ENCODE peak calls at places on chromosomes 7 and 10, in seven cellular contexts. P, D, W, F, Q, H and L are unnamed samples.

GRCh38 chr10:102869290-102870198 is at the start of gene AS3MT:
- DNase-seq in H (no peak), F (peak; percentile 73), Q (peak; percentile 58), P (no peak), D (no peak), W (peak; percentile 68), L (peak; percentile 76)

GRCh38 chr7:87885018-87885417 is 8.7 kb downstream of the DBF4 start:
- DNase-seq in H (no peak), F (no peak), P (no peak), D (no peak), Q (no peak), W (no peak), L (no peak)

GRCh38 chr10:1121311-1121970 is 65.3 kb downstream of the WDR37 start:
- DNase-seq in D (no peak), W (no peak), Q (no peak), H (no peak), F (no peak), P (no peak), L (no peak)

GRCh38 chr10:23630880-23631279 is 192.0 kb downstream of the OTUD1 start:
- DNase-seq in Q (no peak), D (no peak), H (no peak), W (no peak), P (no peak), F (no peak), L (no peak)

GRCh38 chr7:75039166-75039565 is 34.4 kb downstream of the RCC1L start:
- DNase-seq in H (no peak), D (no peak), F (no peak), Q (no peak), W (no peak), P (no peak), L (no peak)

GRCh38 chr10:113322843-113323242 is 230.0 kb upstream of the HABP2 start:
- DNase-seq in P (no peak), F (no peak), D (no peak), H (no peak), W (no peak), Q (no peak), L (no peak)

GRCh38 chr10:14056545-14057332 is 274.0 kb downstream of the FRMD4A start:
- DNase-seq in D (no peak), H (no peak), F (peak; percentile 18), P (no peak), Q (no peak), W (no peak), L (no peak)

GRCh38 chr10:72505435-72505834 is 120.4 kb downstream of the MICU1 start:
- DNase-seq in Q (no peak), H (no peak), D (no peak), P (no peak), F (no peak), W (no peak), L (no peak)

GRCh38 chr7:11726251-11727155 is 105.5 kb downstream of the THSD7A start:
- DNase-seq in H (no peak), W (peak; percentile 74), Q (peak; percentile 62), P (no peak), D (no peak), F (no peak), L (no peak)

GRCh38 chr7:93053209-93053945 is 64.4 kb downstream of the SAMD9 start:
- DNase-seq in F (no peak), P (no peak), H (peak; percentile 60), Q (no peak), W (no peak), D (no peak), L (no peak)
- H3K4me1 ChIP-seq in F (no peaks in the 10 kb centered on the region), P (no peaks in the 10 kb centered on the region), H (peaks cover 15% of the 10 kb centered on the region), Q (no peaks in the 10 kb centered on the region), W (no peaks in the 10 kb centered on the region), D (no peaks in the 10 kb centered on the region), L (no peaks in the 10 kb centered on the region)

GRCh38 chr7:50309130-50309478 is 4.6 kb downstream of the IKZF1 start:
- DNase-seq in H (no peak), W (no peak), Q (no peak), D (no peak), F (no peak), P (no peak), L (no peak)

GRCh38 chr7:50306491-50307367 is 2.2 kb downstream of the IKZF1 start:
- DNase-seq in H (no peak), Q (no peak), D (no peak), F (no peak), P (no peak), W (no peak), L (peak; percentile 72)

GRCh38 chr7:50307368-50308012 is 3.0 kb downstream of the IKZF1 start:
- DNase-seq in H (peak; percentile 53), F (no peak), D (no peak), Q (no peak), P (no peak), W (no peak), L (peak; percentile 89)

GRCh38 chr7:50309736-50310135 is 5.2 kb downstream of the IKZF1 start:
- DNase-seq in W (no peak), D (no peak), H (no peak), F (no peak), Q (no peak), P (no peak), L (no peak)

GRCh38 chr7:50308301-50309129 is 4.0 kb downstream of the IKZF1 start:
- DNase-seq in H (no peak), D (no peak), Q (no peak), F (no peak), W (peak; percentile 54), P (no peak), L (no peak)
- TF ChIP-seq POLR2A in H (peak; percentile 19), D (no peak), Q (no peak), F (no peak), W (no peak), P (peak; percentile 37), L (no peak)

DNA sequence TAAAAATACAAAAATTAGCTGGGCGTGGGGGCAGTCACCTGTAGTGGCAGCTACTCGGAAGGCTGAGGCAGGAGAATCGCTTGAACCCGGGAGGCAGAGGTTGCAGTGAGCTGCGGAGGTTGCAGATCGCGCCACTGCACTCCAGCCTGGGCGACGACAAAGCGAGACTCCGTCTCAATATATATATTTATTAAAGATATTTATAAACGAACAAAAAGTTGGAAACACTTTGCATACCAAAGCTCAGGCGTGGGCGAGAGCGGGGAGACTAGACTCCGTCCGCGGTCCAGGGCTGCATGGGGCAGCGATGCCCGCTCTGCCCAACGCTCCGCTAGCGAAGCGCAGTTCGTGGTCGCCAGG is 7.9 kb upstream of the CRYGN start:
- DNase-seq in D (no peak), Q (no peak), W (no peak), F (no peak), P (no peak), H (no peak), L (no peak)
- H3K27ac ChIP-seq in D (no peak overlapping the region), Q (peak overlapping the region; percentile 33), W (peak overlapping the region; percentile 81), F (peak overlapping the region; percentile 59), P (no peak overlapping the region), H (no peak overlapping the region), L (no peak overlapping the region)

GRCh38 chr7:20449146-20449648 is 118.5 kb downstream of the ITGB8 start:
- DNase-seq in W (no peak), F (no peak), P (no peak), H (no peak), D (no peak), Q (no peak), L (no peak)
- H3K4me1 ChIP-seq in W (no peaks in the 10 kb centered on the region), F (no peaks in the 10 kb centered on the region), P (peaks cover 8% of the 10 kb centered on the region), H (no peaks in the 10 kb centered on the region), D (no peaks in the 10 kb centered on the region), Q (no peaks in the 10 kb centered on the region), L (no peaks in the 10 kb centered on the region)

GRCh38 chr10:110918633-110919348 is at the start of gene BBIP1:
- DNase-seq in D (peak; percentile 100), Q (no peak), F (no peak), P (peak; percentile 99), H (no peak), W (no peak), L (peak; percentile 99)
- TF ChIP-seq POLR2A in D (no peak), Q (peak; percentile 63), F (peak; percentile 75), P (peak; percentile 92), H (peak; percentile 91), W (peak; percentile 39), L (peak; percentile 45)

DNA sequence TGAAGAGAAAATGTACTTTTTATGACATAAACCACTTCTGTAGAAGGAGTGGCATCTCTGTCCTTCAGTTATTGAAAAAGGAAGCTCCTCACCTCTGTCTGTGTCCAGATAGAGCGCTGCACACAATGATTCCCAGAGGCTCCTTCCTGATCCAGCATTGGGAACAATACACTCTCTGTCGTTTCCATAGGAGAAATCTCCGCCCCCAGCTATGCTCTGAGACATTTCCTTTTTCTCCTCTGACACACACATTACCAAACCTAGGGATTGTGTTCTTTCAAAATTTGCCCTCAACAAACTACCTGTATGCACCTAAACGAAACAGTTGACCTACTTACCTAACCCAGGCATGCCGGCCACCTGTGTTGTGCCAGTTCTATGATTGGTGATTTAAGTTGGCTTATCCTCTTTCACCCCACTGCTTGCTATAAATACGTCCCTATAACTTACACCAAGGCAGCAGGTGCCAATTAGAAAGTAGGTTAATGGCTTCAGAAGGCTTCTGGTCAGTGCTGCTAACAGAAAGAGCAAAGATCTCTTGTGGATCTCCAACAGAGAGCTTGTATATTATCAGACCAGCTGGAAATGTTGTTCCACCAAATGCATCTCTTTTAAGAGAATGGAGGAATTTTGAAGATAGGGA is 140.1 kb upstream of the JCAD start:
- DNase-seq in P (no peak), Q (no peak), H (no peak), W (no peak), D (no peak), F (no peak), L (no peak)
- H3K27ac ChIP-seq in P (no peak overlapping the region), Q (no peak overlapping the region), H (no peak overlapping the region), W (no peak overlapping the region), D (no peak overlapping the region), F (no peak overlapping the region), L (no peak overlapping the region)

GRCh38 chr10:101062231-101063161 is 707 bp downstream of the KAZALD1 start:
- DNase-seq in H (peak; percentile 70), W (peak; percentile 71), D (no peak), Q (peak; percentile 44), P (no peak), F (peak; percentile 53), L (peak; percentile 90)
- H3K4me1 ChIP-seq in H (peaks cover 69% of the 10 kb centered on the region), W (peaks cover 50% of the 10 kb centered on the region), D (peaks cover 49% of the 10 kb centered on the region), Q (no peaks in the 10 kb centered on the region), P (peaks cover 43% of the 10 kb centered on the region), F (peaks cover 19% of the 10 kb centered on the region), L (peaks cover 81% of the 10 kb centered on the region)

DNA sequence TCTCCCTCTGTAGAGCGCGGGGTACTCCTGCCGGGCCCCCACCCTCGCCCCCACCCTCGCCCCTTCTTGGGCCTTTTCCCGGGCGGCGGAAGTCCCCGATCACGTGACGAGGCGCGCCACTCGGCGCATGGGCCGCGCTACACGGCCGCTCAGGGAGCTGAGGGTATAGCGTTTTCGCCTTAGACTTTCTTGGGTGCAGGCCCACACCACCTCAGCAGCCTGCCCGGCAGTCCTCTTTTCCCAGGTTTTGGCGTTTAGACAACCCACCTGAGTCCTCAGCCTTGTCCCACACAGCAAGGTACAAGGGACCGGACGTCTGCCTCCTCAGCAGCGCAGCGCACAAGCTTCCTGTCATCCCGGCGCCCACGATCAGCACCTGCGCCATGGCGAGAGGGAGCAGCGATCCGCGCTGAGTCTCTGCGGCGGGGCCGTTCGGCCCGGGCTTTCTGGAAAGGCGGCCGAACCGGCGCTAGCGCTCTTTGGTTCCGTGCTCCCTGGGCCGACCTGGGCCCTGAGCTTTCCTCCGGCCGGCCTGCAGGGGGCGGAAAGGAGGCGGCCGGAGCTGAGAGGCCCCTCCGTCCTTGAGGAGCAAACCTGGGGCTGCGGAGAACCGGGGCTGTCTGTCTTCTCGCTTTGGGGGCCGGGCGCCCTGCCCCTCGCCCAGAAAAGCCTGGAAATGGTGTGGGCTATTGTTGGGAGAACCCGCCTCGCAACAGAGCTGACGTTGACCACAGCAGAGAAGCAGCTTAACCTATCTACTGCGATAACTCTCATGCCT is at the start of gene RNLS:
- DNase-seq in Q (peak; percentile 78), D (no peak), F (peak; percentile 78), P (peak; percentile 37), H (peak; percentile 13), W (peak; percentile 87), L (peak; percentile 93)
- TF ChIP-seq POLR2A in Q (peak; percentile 55), D (no peak), F (peak; percentile 67), P (peak; percentile 91), H (no peak), W (peak; percentile 23), L (no peak)

GRCh38 chr7:95213809-95214492 is 110.4 kb downstream of the PON1 start:
- DNase-seq in H (no peak), F (peak; percentile 70), D (no peak), W (peak; percentile 75), Q (peak; percentile 40), P (no peak), L (peak; percentile 41)
- H3K27ac ChIP-seq in H (no peak overlapping the region), F (no peak overlapping the region), D (no peak overlapping the region), W (no peak overlapping the region), Q (no peak overlapping the region), P (no peak overlapping the region), L (no peak overlapping the region)